ENCODE peak calls at places on chromosomes 1 and 21, in seven cellular contexts. W, H, V, U, E, T and D are unnamed samples.

GRCh38 chr1:203572134-203572625 is 54.5 kb upstream of the ATP2B4 start:
- DNase-seq in T (no peak), W (no peak), U (peak), E (no peak), V (no peak), H (peak), D (no peak)

GRCh38 chr1:246724725-246725095 is 501 bp downstream of the SCCPDH start:
- DNase-seq in V (no peak), E (peak), U (peak), W (no peak), H (peak), T (no peak), D (no peak)

GRCh38 chr1:178706467-178706866 is 18.6 kb upstream of the RALGPS2 start:
- DNase-seq in H (no peak), W (no peak), E (no peak), U (peak), T (no peak), V (peak), D (no peak)

GRCh38 chr1:224331326-224331725 is 1.4 kb upstream of the NVL start:
- DNase-seq in W (no peak), T (no peak), U (no peak), V (no peak), E (no peak), H (no peak), D (no peak)

GRCh38 chr1:53470155-53470554 is 11.0 kb downstream of the DMRTB1 start:
- DNase-seq in W (no peak), U (peak), V (peak), H (peak), T (peak), E (no peak), D (peak)

GRCh38 chr1:34684246-34684645 is 70.6 kb upstream of the GJB5 start:
- DNase-seq in T (no peak), V (no peak), U (no peak), E (peak), H (peak), W (peak), D (no peak)

GRCh38 chr1:230643887-230644286 is 1.6 kb downstream of the COG2 start:
- DNase-seq in H (no peak), W (peak), U (peak), V (no peak), E (no peak), T (no peak), D (no peak)

GRCh38 chr1:55418625-55419024 is 203.5 kb upstream of the USP24 start:
- DNase-seq in U (no peak), H (no peak), W (no peak), E (no peak), T (no peak), V (no peak), D (no peak)

GRCh38 chr1:48245106-48245505 is 22.6 kb downstream of the SLC5A9 start:
- DNase-seq in V (no peak), T (peak), H (no peak), U (no peak), W (no peak), E (no peak), D (no peak)

GRCh38 chr1:234823191-234824176 is 213.5 kb upstream of the IRF2BP2 start:
- DNase-seq in U (no peak), H (no peak), V (no peak), E (peak), T (no peak), W (no peak), D (no peak)

GRCh38 chr21:16079830-16080229 is 350.0 kb downstream of the USP25 start:
- DNase-seq in U (peak), W (no peak), H (no peak), T (no peak), V (no peak), E (no peak), D (peak)

GRCh38 chr1:55468438-55468837 is 253.3 kb upstream of the USP24 start:
- DNase-seq in U (no peak), W (no peak), T (no peak), H (no peak), V (no peak), E (no peak), D (no peak)

GRCh38 chr1:109383087-109383779 is 14.5 kb downstream of the SORT1 start:
- DNase-seq in H (no peak), U (no peak), W (no peak), V (no peak), E (no peak), T (no peak), D (peak)

GRCh38 chr1:90501281-90501680 is 215.8 kb downstream of the BARHL2 start:
- DNase-seq in T (no peak), U (no peak), V (no peak), W (no peak), H (no peak), E (no peak), D (no peak)

GRCh38 chr1:75522389-75522788 is 88.5 kb downstream of the SLC44A5 start:
- DNase-seq in W (no peak), U (peak), H (no peak), T (peak), V (no peak), E (no peak), D (no peak)

GRCh38 chr1:193431265-193431977 is 245.0 kb upstream of the B3GALT2 start:
- DNase-seq in V (peak), T (no peak), H (no peak), E (peak), W (no peak), U (no peak), D (peak)

GRCh38 chr1:219478811-219479210 is 134.1 kb downstream of the ZC3H11B start:
- DNase-seq in W (no peak), H (no peak), V (no peak), U (no peak), T (no peak), E (no peak), D (no peak)